ENCODE peak calls at places on chromosomes 2 and 18, in seven cellular contexts. Y is PC-9, F is T-helper 9 cell, D is astrocyte, V is NCI-H524 treated with DMSO at 0.1 percent for 48 hours, Z is fibroblast of pulmonary artery, R is KBM-7. S is an unnamed sample.

GRCh38 chr18:45664824-45665763 is 49.8 kb downstream of the SLC14A2 start:
- DNase-seq in Y (peak; percentile 23), V (no peak), D (peak; percentile 26), R (peak; percentile 75), F (peak; percentile 46), Z (peak; percentile 76), S (no peak)

GRCh38 chr18:75164479-75164878 is 44.5 kb downstream of the PTGR3 start:
- DNase-seq in R (no peak), V (no peak), D (no peak), Z (no peak), Y (no peak), F (no peak), S (no peak)

GRCh38 chr2:218270721-218271486 is 585 bp downstream of the PNKD start:
- DNase-seq in R (no peak), F (no peak), V (no peak), Z (no peak), D (no peak), Y (no peak), S (peak; percentile 53)

GRCh38 chr2:9692392-9693137 is 61.8 kb upstream of the YWHAQ start:
- DNase-seq in D (no peak), R (no peak), F (no peak), V (no peak), Y (no peak), Z (no peak), S (no peak)

GRCh38 chr2:173969886-173970285 is 4.7 kb upstream of the SP3 start:
- DNase-seq in V (no peak), F (no peak), Z (no peak), R (no peak), D (no peak), Y (no peak), S (no peak)

GRCh38 chr18:39939209-39939608 is 2015.8 kb upstream of the PIK3C3 start:
- DNase-seq in Z (no peak), D (no peak), V (no peak), Y (no peak), F (no peak), R (no peak), S (no peak)

GRCh38 chr2:23757686-23758433 is 169.1 kb downstream of the ATAD2B start:
- DNase-seq in Y (peak; percentile 5), Z (peak; percentile 94), R (no peak), F (no peak), D (peak; percentile 88), V (no peak), S (no peak)

GRCh38 chr18:40210696-40211095 is 1744.3 kb upstream of the PIK3C3 start:
- DNase-seq in R (no peak), D (no peak), V (no peak), Y (no peak), Z (no peak), F (no peak), S (no peak)

GRCh38 chr2:111712361-111712760 is 171.6 kb downstream of the ANAPC1 start:
- DNase-seq in D (no peak), F (no peak), Y (no peak), R (no peak), Z (no peak), V (no peak), S (no peak)

GRCh38 chr18:23077493-23078256 is 57.6 kb upstream of the CABLES1 start:
- DNase-seq in Z (peak; percentile 35), V (no peak), R (peak; percentile 24), F (no peak), D (no peak), Y (peak; percentile 30), S (no peak)

GRCh38 chr2:205967391-205968075 is 118.4 kb downstream of the INO80D start:
- DNase-seq in Y (no peak), R (no peak), F (no peak), D (no peak), Z (peak; percentile 22), V (no peak), S (no peak)

GRCh38 chr2:95042472-95043271 is 17.2 kb downstream of the MAL start:
- DNase-seq in Y (peak; percentile 67), F (no peak), V (no peak), Z (no peak), D (no peak), R (no peak), S (no peak)

GRCh38 chr2:231482806-231483391 is 18.6 kb upstream of the NCL start:
- DNase-seq in D (no peak), F (peak; percentile 62), V (no peak), Y (peak; percentile 68), R (peak; percentile 59), Z (peak; percentile 66), S (peak; percentile 83)

GRCh38 chr18:78925193-78925540 is 54.5 kb upstream of the SALL3 start:
- DNase-seq in Z (no peak), F (no peak), D (no peak), V (no peak), R (no peak), Y (no peak), S (no peak)

GRCh38 chr2:158716091-158716815 is 78.9 kb upstream of the DAPL1 start:
- DNase-seq in D (peak; percentile 53), R (peak; percentile 25), F (no peak), Y (no peak), V (no peak), Z (peak; percentile 35), S (no peak)

GRCh38 chr18:28357785-28358401 is 181.0 kb upstream of the CDH2 start:
- DNase-seq in Y (no peak), V (no peak), R (peak; percentile 3), F (no peak), Z (no peak), D (no peak), S (no peak)

GRCh38 chr2:154688373-154688772 is 10.1 kb upstream of the KCNJ3 start:
- DNase-seq in Y (no peak), D (no peak), R (no peak), Z (no peak), V (no peak), F (no peak), S (no peak)

GRCh38 chr18:1468550-1468949 is 563.9 kb downstream of the ADCYAP1 start:
- DNase-seq in V (no peak), R (no peak), Z (no peak), Y (no peak), F (no peak), D (no peak), S (no peak)

GRCh38 chr2:74763962-74764428 is 69.9 kb upstream of the HK2 start:
- DNase-seq in F (no peak), V (no peak), Y (no peak), D (no peak), R (no peak), Z (no peak), S (no peak)

GRCh38 chr2:236158969-236159777 is 9.0 kb downstream of the GBX2 start:
- DNase-seq in Y (no peak), Z (no peak), F (no peak), D (no peak), R (no peak), V (no peak), S (peak; percentile 48)

GRCh38 chr2:98647636-98648035 is 39.2 kb downstream of the UNC50 start:
- DNase-seq in Z (peak; percentile 3), Y (no peak), V (no peak), R (no peak), D (no peak), F (no peak), S (no peak)

GRCh38 chr18:55439036-55439435 is 149.0 kb downstream of the TCF4 start:
- DNase-seq in R (no peak), D (no peak), F (no peak), V (no peak), Y (no peak), Z (no peak), S (no peak)

GRCh38 chr2:138919336-138919735 is 139.1 kb upstream of the NXPH2 start:
- DNase-seq in Z (no peak), V (peak; percentile 83), F (no peak), D (no peak), Y (no peak), R (no peak), S (no peak)

GRCh38 chr2:145184741-145185671 is 665.1 kb upstream of the ZEB2 start:
- DNase-seq in Y (no peak), D (peak; percentile 73), V (no peak), Z (no peak), F (no peak), R (no peak), S (no peak)

GRCh38 chr2:134178109-134178877 is 75.6 kb upstream of the MGAT5 start:
- DNase-seq in F (no peak), V (no peak), R (no peak), Y (no peak), D (peak; percentile 15), Z (peak; percentile 6), S (no peak)

GRCh38 chr2:241563571-241563980 is 5.0 kb downstream of the BOK start:
- DNase-seq in F (no peak), Y (no peak), V (no peak), Z (no peak), D (no peak), R (no peak), S (peak; percentile 41)

GRCh38 chr18:49055787-49056186 is 105.0 kb upstream of the SMAD7 start:
- DNase-seq in F (no peak), D (peak; percentile 56), V (no peak), Y (peak; percentile 14), Z (peak; percentile 79), R (peak; percentile 79), S (peak; percentile 30)

GRCh38 chr2:227939271-227940027 is 68.0 kb downstream of the DAW1 start:
- DNase-seq in V (no peak), F (no peak), D (peak; percentile 4), Y (no peak), R (peak; percentile 9), Z (peak; percentile 68), S (no peak)

GRCh38 chr2:233088598-233089345 is 28.6 kb downstream of the INPP5D start:
- DNase-seq in D (no peak), R (no peak), V (no peak), Y (no peak), Z (no peak), F (no peak), S (no peak)

GRCh38 chr2:232085179-232085578 is 123.7 kb downstream of the DIS3L2 start:
- DNase-seq in Z (no peak), D (peak; percentile 6), Y (no peak), R (no peak), V (no peak), F (no peak), S (no peak)

GRCh38 chr18:44693030-44693784 is 12.5 kb downstream of the SETBP1 start:
- DNase-seq in D (peak; percentile 64), Z (no peak), F (no peak), Y (no peak), V (no peak), R (no peak), S (no peak)

S was measured in pancreas.